ENCODE peak calls at places on chromosome 1, in four cellular contexts. Y is IMR-90; P is CD8-positive, alpha-beta memory T cell; F is NT2/D1. N is an unnamed sample. For H3K9me3, the result is how much of the 10 kb centered on the place peaks cover.

GRCh38 chr1:209384710-209385550 is 198.6 kb upstream of the CAMK1G start:
- DNase-seq in P (no peak), F (no peak), Y (no peak), N (no peak)

GRCh38 chr1:208107817-208108608 is 136.2 kb downstream of the PLXNA2 start:
- DNase-seq in F (no peak), P (no peak), Y (peak), N (peak)

GRCh38 chr1:29415156-29415830 is 179.0 kb downstream of the PTPRU start:
- DNase-seq in F (peak), P (no peak), Y (no peak), N (no peak)

GRCh38 chr1:7703321-7704213 is 67.5 kb upstream of the VAMP3 start:
- DNase-seq in F (no peak), Y (no peak), P (peak), N (no peak)

GRCh38 chr1:25031601-25031965 is 101.5 kb upstream of the RUNX3 start:
- DNase-seq in Y (no peak), P (peak), F (no peak), N (no peak)

GRCh38 chr1:93673159-93673657 is 8.4 kb downstream of the BCAR3 start:
- DNase-seq in P (no peak), Y (peak), F (no peak), N (peak)

GRCh38 chr1:56788588-56788987 is 30.6 kb downstream of the FYB2 start:
- DNase-seq in Y (no peak), F (no peak), P (no peak), N (no peak)

GRCh38 chr1:154572433-154573167 is 5.0 kb downstream of the CHRNB2 start:
- DNase-seq in F (no peak), Y (no peak), P (no peak), N (no peak)

GRCh38 chr1:30047576-30047975 is 675.8 kb downstream of the MATN1 start:
- DNase-seq in F (no peak), P (no peak), Y (no peak), N (no peak)

GRCh38 chr1:158285756-158286241 is 3.9 kb upstream of the CD1C start:
- DNase-seq in Y (no peak), F (no peak), P (no peak), N (no peak)

GRCh38 chr1:167904641-167905040 is 9.3 kb downstream of the ADCY10 start:
- DNase-seq in F (peak), Y (peak), P (no peak), N (peak)

GRCh38 chr1:206794294-206794908 is 22.1 kb upstream of the IL10 start:
- DNase-seq in F (no peak), Y (no peak), P (no peak), N (no peak)

GRCh38 chr1:90708826-90709225 is 8.3 kb downstream of the BARHL2 start:
- DNase-seq in P (no peak), F (no peak), Y (no peak), N (no peak)

GRCh38 chr1:235640580-235640979 is 9.0 kb downstream of the GNG4 start:
- DNase-seq in Y (no peak), P (no peak), F (no peak), N (no peak)

GRCh38 chr1:175715791-175716190 is 27.6 kb downstream of the TNR start:
- DNase-seq in F (no peak), P (no peak), Y (no peak), N (no peak)

GRCh38 chr1:39266269-39266668 is 61.8 kb downstream of the MACF1 start:
- DNase-seq in Y (no peak), P (no peak), F (peak), N (peak)

GRCh38 chr1:9427388-9427787 is 111.9 kb upstream of the SLC25A33 start:
- DNase-seq in F (no peak), P (no peak), Y (no peak), N (no peak)

GRCh38 chr1:88595355-88595754 is 88.7 kb upstream of the PKN2 start:
- DNase-seq in P (no peak), F (no peak), Y (peak), N (peak)

GRCh38 chr1:221708076-221708571 is 33.8 kb downstream of the DUSP10 start:
- DNase-seq in P (peak), Y (no peak), F (no peak), N (peak)

GRCh38 chr1:23444104-23444533 is 19.6 kb upstream of the TCEA3 start:
- DNase-seq in P (no peak), F (no peak), Y (peak), N (peak)

GRCh38 chr1:86753700-86754099 is 49.3 kb downstream of the SH3GLB1 start:
- DNase-seq in Y (peak), F (no peak), P (no peak), N (no peak)

GRCh38 chr1:2952371-2952770 is 68.9 kb upstream of the ACTRT2 start:
- DNase-seq in Y (no peak), P (no peak), F (no peak), N (no peak)

GRCh38 chr1:215599418-215599817 is 32.3 kb downstream of the KCTD3 start:
- DNase-seq in P (no peak), F (no peak), Y (peak), N (peak)

GRCh38 chr1:219587817-219588561 is 24.9 kb downstream of the ZC3H11B start:
- DNase-seq in P (no peak), F (no peak), Y (peak), N (peak)

GRCh38 chr1:45326627-45327591 is at the start of gene HPDL:
- DNase-seq in Y (peak), P (peak), F (no peak), N (peak)

GRCh38 chr1:221039616-221040015 is 160.4 kb downstream of the HLX start:
- DNase-seq in Y (peak), F (peak), P (no peak), N (peak)

GRCh38 chr1:96329121-96329520 is 392.5 kb upstream of the PTBP2 start:
- DNase-seq in F (no peak), Y (peak), P (no peak), N (no peak)

GRCh38 chr1:186244825-186245224 is 130.2 kb downstream of the TPR start:
- DNase-seq in P (no peak), F (no peak), Y (no peak), N (no peak)

GRCh38 chr1:234980657-234981396 is 147.8 kb downstream of the TOMM20 start:
- DNase-seq in F (no peak), P (peak), Y (peak), N (peak)

GRCh38 chr1:25096307-25097150 is 135.8 kb downstream of the SYF2 start:
- DNase-seq in Y (no peak), F (no peak), P (no peak), N (no peak)

GRCh38 chr1:194043984-194044755 is 857.8 kb upstream of the B3GALT2 start:
- DNase-seq in Y (peak), F (no peak), P (no peak), N (peak)

GRCh38 chr1:116759636-116760035 is 5.4 kb downstream of the CD2 start:
- DNase-seq in F (no peak), Y (no peak), P (no peak), N (no peak)

GRCh38 chr1:12434174-12434573 is 183.8 kb downstream of the DHRS3 start:
- DNase-seq in Y (peak), F (no peak), P (peak), N (peak)

GRCh38 chr1:173925306-173926242 is 8.4 kb upstream of the SERPINC1 start:
- DNase-seq in P (no peak), F (no peak), Y (no peak), N (no peak)

GRCh38 chr1:15226626-15227286 is 20.3 kb upstream of the FHAD1 start:
- DNase-seq in F (no peak), Y (no peak), P (no peak), N (no peak)

DNA sequence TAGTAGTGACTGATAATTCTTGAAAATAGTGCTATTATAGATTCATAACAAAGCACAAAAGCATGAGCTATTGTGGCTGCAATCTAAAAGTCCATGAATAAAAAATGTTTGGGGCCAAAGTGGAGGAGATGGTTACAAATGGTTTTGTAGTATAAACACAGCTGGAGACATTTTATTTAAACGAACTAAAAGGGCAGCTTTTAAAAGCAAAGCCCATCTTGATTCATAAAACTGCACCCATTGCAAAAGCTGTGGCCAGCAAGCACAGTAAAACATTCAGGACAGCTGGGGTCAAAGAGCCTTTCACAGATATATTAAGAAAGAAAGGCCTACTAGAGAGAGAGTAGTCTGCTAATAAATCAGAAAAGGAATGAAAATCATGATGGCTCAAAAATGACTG is 520.8 kb downstream of the NUF2 start:
- DNase-seq in Y (no peak), F (no peak), P (no peak), N (peak)
- H3K9me3 ChIP-seq in Y (under half), F (under half), P (under half), N (under half)

GRCh38 chr1:202642619-202643291 is 67.5 kb downstream of the SYT2 start:
- DNase-seq in F (no peak), Y (no peak), P (no peak), N (peak)
- H3K4me3 ChIP-seq in F (peak), Y (no peak), P (no peak), N (peak)

GRCh38 chr1:105909811-105910210 is 1146.7 kb upstream of the PRMT6 start:
- DNase-seq in Y (no peak), P (no peak), F (peak), N (no peak)
- H3K9me3 ChIP-seq in Y (under half), P (under half), F (under half), N (under half)

DNA sequence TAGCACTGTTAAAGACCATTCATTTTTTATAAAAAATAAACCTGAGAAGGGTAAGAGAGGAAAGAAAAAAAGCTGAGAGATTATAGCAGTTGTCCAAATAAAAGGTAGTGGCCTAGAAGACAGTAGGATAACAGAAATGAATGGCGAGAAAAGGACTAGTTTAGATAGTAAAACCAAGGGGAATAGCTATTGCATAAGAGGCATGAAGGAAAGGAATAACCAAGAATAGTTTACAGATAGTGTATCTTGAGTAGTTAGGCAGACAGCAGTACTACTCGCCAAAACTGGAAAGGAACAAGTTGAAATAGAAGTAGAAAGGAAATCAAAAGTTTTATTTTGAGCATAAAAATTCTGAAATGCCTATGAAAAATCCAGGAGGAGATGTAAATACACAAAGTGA is 70.5 kb downstream of the EIF4G3 start:
- DNase-seq in F (no peak), P (no peak), Y (no peak), N (no peak)
- H3K4me3 ChIP-seq in F (no peak), P (no peak), Y (no peak), N (no peak)

GRCh38 chr1:92585831-92586230 is 99.1 kb upstream of the GFI1 start:
- DNase-seq in Y (no peak), P (no peak), F (no peak), N (no peak)
- H3K9me3 ChIP-seq in Y (under half), P (under half), F (under half), N (under half)

GRCh38 chr1:232062967-232063366 is 436.4 kb downstream of the DISC1 start:
- DNase-seq in F (no peak), Y (no peak), P (no peak), N (no peak)

DNA sequence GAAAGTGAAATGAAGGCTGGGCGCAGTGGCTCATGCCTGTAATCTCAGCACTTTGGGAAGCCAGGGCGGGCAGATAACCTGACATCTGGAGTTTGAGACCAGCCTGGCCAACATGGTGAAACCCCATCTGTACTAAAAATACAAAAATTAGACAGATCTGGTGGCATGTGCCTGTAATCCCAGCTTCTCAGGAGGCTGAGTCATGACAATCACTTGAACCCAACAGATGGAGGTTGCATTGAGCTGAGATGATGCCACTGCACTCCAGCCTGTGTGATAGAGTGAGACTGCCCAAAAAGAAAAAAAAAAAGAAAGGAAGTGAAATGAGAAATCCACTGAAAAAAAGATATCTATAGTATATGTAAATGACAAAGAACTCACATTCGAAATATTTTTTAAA is 439.9 kb downstream of the DISC1 start:
- DNase-seq in P (no peak), F (no peak), Y (no peak), N (no peak)
- H3K4me3 ChIP-seq in P (no peak), F (no peak), Y (no peak), N (no peak)

DNA sequence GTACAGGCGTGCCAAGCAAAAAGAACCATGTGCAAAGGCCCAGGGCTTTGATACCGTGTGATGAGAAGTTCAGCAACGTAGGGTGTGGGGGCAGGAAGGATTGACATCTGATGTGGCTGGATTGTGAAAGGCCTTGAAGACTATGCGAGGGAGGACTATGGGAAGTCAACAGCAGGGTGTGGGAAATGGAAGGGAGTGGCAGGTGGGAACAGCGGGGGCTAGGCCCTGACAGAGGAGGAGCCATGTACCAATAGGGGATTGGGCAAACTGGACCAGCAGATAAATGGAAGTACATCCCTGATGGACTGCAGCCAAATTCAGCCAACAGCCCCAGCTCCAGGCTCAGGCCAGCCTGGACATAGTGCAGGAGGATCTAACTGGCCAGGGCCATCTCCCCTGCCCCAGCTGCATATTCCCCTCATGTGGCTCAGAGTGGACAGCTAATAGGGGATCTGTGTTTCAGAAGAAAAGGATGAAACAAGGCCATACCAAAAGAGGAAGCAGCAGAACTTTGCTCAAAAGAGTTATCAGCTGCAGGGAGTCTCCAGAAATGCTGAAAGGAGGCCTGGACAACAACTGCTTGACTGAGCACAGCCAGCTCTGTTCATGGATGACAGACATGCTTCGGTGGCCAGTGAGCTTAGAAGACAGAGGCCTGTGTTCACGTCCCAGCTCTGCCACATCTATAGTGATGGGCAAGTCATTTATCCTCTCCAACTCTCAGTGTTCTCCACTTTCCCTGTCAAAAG is 140.2 kb upstream of the SGIP1 start:
- DNase-seq in F (no peak), Y (no peak), P (no peak), N (no peak)
- H3K9me3 ChIP-seq in F (under half), Y (under half), P (under half), N (under half)

DNA sequence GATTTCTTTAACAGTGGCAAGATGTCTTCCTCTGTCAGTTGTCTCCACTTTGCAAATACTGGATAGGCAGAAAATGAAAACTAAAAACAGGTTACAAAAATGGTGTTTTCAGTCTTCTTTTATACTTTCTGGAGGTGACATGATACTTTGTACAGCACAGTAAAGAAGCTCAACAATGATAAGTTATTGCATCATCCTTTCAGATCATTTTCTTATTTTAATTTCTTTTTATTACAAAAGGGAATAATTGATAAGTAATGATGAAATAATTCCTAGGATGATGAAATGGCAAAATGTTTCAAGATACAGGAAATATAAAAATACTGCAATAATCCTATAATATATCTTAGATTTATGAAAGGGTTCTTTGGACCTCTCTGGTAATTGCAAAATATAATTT is 16.5 kb downstream of the GORAB start:
- DNase-seq in Y (no peak), P (no peak), F (no peak), N (no peak)
- H3K4me3 ChIP-seq in Y (no peak), P (no peak), F (no peak), N (no peak)

GRCh38 chr1:5681654-5682053 is 310.6 kb downstream of the NPHP4 start:
- DNase-seq in P (no peak), Y (no peak), F (no peak), N (no peak)

GRCh38 chr1:5684791-5685190 is 307.4 kb downstream of the NPHP4 start:
- DNase-seq in F (no peak), P (no peak), Y (no peak), N (no peak)

GRCh38 chr1:5682626-5683235 is 309.5 kb downstream of the NPHP4 start:
- DNase-seq in Y (no peak), F (no peak), P (no peak), N (no peak)

GRCh38 chr1:5685446-5686040 is 306.7 kb downstream of the NPHP4 start:
- DNase-seq in Y (no peak), P (no peak), F (no peak), N (no peak)

DNA sequence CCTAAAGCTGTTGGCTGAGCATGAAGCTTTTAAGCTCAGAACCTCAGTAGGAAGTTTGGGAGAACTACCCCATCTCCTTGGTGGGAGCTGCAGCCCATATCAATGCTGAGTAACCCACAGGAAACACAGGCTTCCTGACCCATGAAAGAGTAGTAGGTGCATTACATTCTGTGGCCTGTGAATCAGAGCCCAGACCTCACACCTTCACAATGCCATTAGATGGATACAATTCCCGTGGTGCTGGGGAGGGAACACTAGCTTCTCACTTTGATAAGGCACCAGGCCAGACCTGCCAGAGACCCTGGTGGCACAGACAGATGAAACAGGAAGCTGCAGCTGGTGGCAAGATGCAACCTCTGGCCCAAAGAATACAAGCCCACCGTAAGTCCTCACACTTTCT is 308.8 kb downstream of the NPHP4 start:
- DNase-seq in P (no peak), Y (no peak), F (no peak), N (no peak)
- H3K9me3 ChIP-seq in P (under half), Y (under half), F (under half), N (under half)

N was measured in adipocyte.